ENCODE peak calls at places on chromosomes 7 and 10, in nine cellular contexts. U is spleen, W is colonic mucosa, Y is bronchial epithelial cell, Q is GM06990, O is lung, E is ovary, P is right lobe of liver, T is heart right ventricle. K is an unnamed sample.

GRCh38 chr10:37760817-37761216 is 96.6 kb downstream of the ZNF248 start:
- DNase-seq in W (no peak), U (no peak), P (no peak), Q (no peak), E (no peak), T (no peak), Y (peak; percentile 82), O (no peak), K (no peak)

GRCh38 chr7:11767148-11767547 is 64.8 kb downstream of the THSD7A start:
- DNase-seq in Q (no peak), W (no peak), Y (no peak), E (no peak), O (no peak), T (no peak), P (no peak), U (no peak), K (no peak)

GRCh38 chr10:124602121-124602561 is 140.5 kb downstream of the LHPP start:
- DNase-seq in Y (no peak), W (no peak), Q (no peak), P (peak; percentile 44), E (no peak), T (no peak), U (peak; percentile 77), O (no peak), K (no peak)

GRCh38 chr10:43128958-43129706 is 9.1 kb upstream of the CSGALNACT2 start:
- DNase-seq in P (no peak), U (peak; percentile 22), W (peak; percentile 17), O (peak; percentile 30), T (no peak), Y (peak; percentile 89), E (peak; percentile 29), Q (no peak), K (peak; percentile 93)

GRCh38 chr10:28939352-28940157 is 262.2 kb downstream of the BAMBI start:
- DNase-seq in Y (peak; percentile 87), T (peak; percentile 37), O (peak; percentile 74), P (peak; percentile 89), U (no peak), W (peak; percentile 32), Q (no peak), E (no peak), K (no peak)

GRCh38 chr7:83677180-83677866 is 28.4 kb upstream of the SEMA3E start:
- DNase-seq in Q (no peak), U (no peak), T (no peak), O (no peak), P (no peak), Y (peak; percentile 93), E (no peak), W (peak; percentile 26), K (peak; percentile 54)

GRCh38 chr7:33093266-33093665 is 15.9 kb downstream of the RP9 start:
- DNase-seq in W (no peak), Y (no peak), O (no peak), T (no peak), E (no peak), P (no peak), Q (no peak), U (no peak), K (no peak)

GRCh38 chr7:17951745-17952254 is 11.5 kb upstream of the SNX13 start:
- DNase-seq in W (no peak), O (no peak), E (no peak), Y (no peak), P (no peak), U (no peak), Q (no peak), T (no peak), K (no peak)

GRCh38 chr7:21767300-21767900 is 178.3 kb downstream of the CDCA7L start:
- DNase-seq in U (no peak), P (no peak), Q (peak; percentile 5), Y (peak; percentile 82), W (peak; percentile 19), E (no peak), T (peak; percentile 27), O (peak; percentile 62), K (no peak)

GRCh38 chr10:72691470-72692056 is 380 bp upstream of the MCU start:
- DNase-seq in Y (peak; percentile 88), O (no peak), W (no peak), U (no peak), P (no peak), Q (no peak), T (no peak), E (no peak), K (no peak)

DNA sequence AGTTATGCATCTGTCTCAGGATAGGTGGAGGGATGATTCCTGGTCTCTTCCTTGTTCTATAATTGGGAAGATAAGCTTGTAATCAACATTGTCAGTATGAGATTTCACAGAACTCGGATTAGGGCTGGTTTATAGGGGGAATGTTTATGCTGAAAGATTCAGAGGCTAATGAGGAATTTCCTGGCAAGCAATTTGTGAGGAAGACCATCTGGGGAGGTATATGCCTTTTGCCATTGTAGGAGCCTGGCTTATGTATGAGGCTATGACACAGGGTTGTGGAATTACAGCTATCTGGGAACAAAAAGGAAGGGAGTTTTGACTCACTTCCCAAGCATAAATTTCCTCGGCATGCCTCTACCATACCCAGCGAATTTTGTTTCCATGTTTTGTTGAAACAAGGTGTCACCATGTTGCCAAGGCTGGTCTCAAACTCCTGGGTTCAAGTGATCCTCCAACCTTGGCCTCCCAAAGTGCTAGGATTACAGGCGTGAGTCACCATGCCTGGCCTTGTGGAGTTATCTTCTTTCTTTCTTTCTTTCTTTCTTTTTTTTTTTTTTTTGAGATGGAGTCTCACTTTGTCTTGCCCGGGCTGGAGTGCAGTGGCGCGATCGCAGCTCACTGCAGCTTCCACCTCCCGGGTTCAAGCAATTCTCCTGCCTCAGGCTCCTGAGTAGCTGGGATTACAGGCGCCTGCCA is 1.6 kb upstream of the COPS6 start:
- DNase-seq in W (no peak), T (no peak), Q (no peak), O (no peak), E (no peak), P (no peak), U (no peak), Y (peak; percentile 88), K (peak; percentile 97)
- H3K4me3 ChIP-seq in W (no peak overlapping the region), T (no peak overlapping the region), Q (no peak overlapping the region), O (no peak overlapping the region), E (no peak overlapping the region), P (no peak overlapping the region), U (no peak overlapping the region), Y (no peak overlapping the region), K (no peak overlapping the region)

GRCh38 chr10:82161264-82161663 is 286.3 kb downstream of the NRG3 start:
- DNase-seq in Q (no peak), P (no peak), E (no peak), W (no peak), U (no peak), Y (no peak), T (no peak), O (no peak), K (no peak)

GRCh38 chr10:82164333-82164732 is 289.3 kb downstream of the NRG3 start:
- DNase-seq in Y (no peak), P (no peak), O (no peak), W (no peak), T (no peak), U (no peak), E (no peak), Q (no peak), K (no peak)

GRCh38 chr10:82162549-82163210 is 287.7 kb downstream of the NRG3 start:
- DNase-seq in Q (no peak), W (no peak), Y (no peak), O (no peak), T (no peak), P (no peak), U (no peak), E (no peak), K (no peak)

GRCh38 chr10:82160291-82160690 is 285.3 kb downstream of the NRG3 start:
- DNase-seq in T (no peak), P (no peak), E (no peak), Q (no peak), O (no peak), Y (no peak), U (no peak), W (no peak), K (no peak)
- TF ChIP-seq CTCF in T (no peak), P (no peak), E (no peak), Q (no peak), O (no peak), Y (no peak), U (no peak), W (no peak), K (no peak)

GRCh38 chr7:863106-863505 is 13.2 kb upstream of the GET4 start:
- DNase-seq in T (no peak), P (no peak), Q (no peak), Y (no peak), O (no peak), W (no peak), E (no peak), U (no peak), K (no peak)

GRCh38 chr7:859368-860030 is 16.9 kb upstream of the GET4 start:
- DNase-seq in Y (no peak), Q (no peak), O (no peak), U (no peak), T (no peak), W (no peak), P (no peak), E (no peak), K (no peak)

GRCh38 chr7:860149-860548 is 16.2 kb upstream of the GET4 start:
- DNase-seq in Q (no peak), U (no peak), T (no peak), Y (no peak), W (no peak), O (no peak), E (no peak), P (no peak), K (no peak)

GRCh38 chr7:862157-862556 is 14.2 kb upstream of the GET4 start:
- DNase-seq in W (no peak), P (no peak), E (no peak), O (no peak), Y (no peak), T (no peak), U (no peak), Q (no peak), K (no peak)

GRCh38 chr7:861222-861621 is 15.1 kb upstream of the GET4 start:
- DNase-seq in U (no peak), E (no peak), W (peak; percentile 75), P (no peak), T (no peak), O (no peak), Q (no peak), Y (no peak), K (no peak)
- H3K36me3 ChIP-seq in U (peaks cover 85% of the 10 kb centered on the region), E (no peaks in the 10 kb centered on the region), W (peaks cover 10% of the 10 kb centered on the region), P (peaks cover 25% of the 10 kb centered on the region), T (peaks cover 100% of the 10 kb centered on the region), O (peaks cover 27% of the 10 kb centered on the region), Q (peaks cover 28% of the 10 kb centered on the region), Y (peaks cover 35% of the 10 kb centered on the region), K (peaks cover 38% of the 10 kb centered on the region)

GRCh38 chr10:21525367-21526183 is at the start of gene SKIDA1:
- DNase-seq in O (peak; percentile 84), W (peak; percentile 91), P (peak; percentile 92), Y (peak; percentile 84), Q (peak; percentile 75), E (peak; percentile 94), T (peak; percentile 88), U (peak; percentile 93), K (peak; percentile 50)

GRCh38 chr10:21526184-21526951 is 886 bp upstream of the SKIDA1 start:
- DNase-seq in T (peak; percentile 87), O (peak; percentile 80), Q (peak; percentile 74), P (peak; percentile 84), E (peak; percentile 90), Y (peak; percentile 51), U (peak; percentile 91), W (peak; percentile 71), K (no peak)

GRCh38 chr10:21523557-21524008 is 1.9 kb downstream of the SKIDA1 start:
- DNase-seq in W (no peak), P (no peak), Q (no peak), U (no peak), O (no peak), E (peak; percentile 54), Y (no peak), T (no peak), K (no peak)

GRCh38 chr10:21524131-21524525 is 1.4 kb downstream of the SKIDA1 start:
- DNase-seq in O (no peak), Y (no peak), U (no peak), W (no peak), E (no peak), T (no peak), P (no peak), Q (no peak), K (no peak)

GRCh38 chr10:21524526-21525366 is 736 bp downstream of the SKIDA1 start:
- DNase-seq in Q (no peak), Y (peak; percentile 40), T (no peak), U (no peak), W (no peak), O (no peak), E (no peak), P (peak; percentile 57), K (no peak)
- H3K4me3 ChIP-seq in Q (peak overlapping the region; percentile 60), Y (peak overlapping the region; percentile 68), T (peak overlapping the region; percentile 76), U (peak overlapping the region; percentile 65), W (peak overlapping the region; percentile 62), O (peak overlapping the region; percentile 51), E (peak overlapping the region; percentile 58), P (peak overlapping the region; percentile 66), K (peak overlapping the region; percentile 59)